ENCODE peak calls at places on chromosome 14, in four cellular contexts. Y is activated T-helper 1 cell treated with Interleukin-2 at 50 U/mL for 16 hours; X is T-helper 2 cell; P is CD8-positive, alpha-beta memory T cell. A is an unnamed sample.

GRCh38 chr14:103404032-103404918 is 19.1 kb downstream of the MARK3 start:
- DNase-seq in Y (no peak), X (no peak), P (no peak), A (no peak)

GRCh38 chr14:49310298-49310697 is 275.9 kb downstream of the RPS29 start:
- DNase-seq in Y (no peak), X (no peak), P (no peak), A (no peak)

GRCh38 chr14:39218171-39218769 is 15.4 kb upstream of the MIA2 start:
- DNase-seq in Y (no peak), X (peak; percentile 9), P (no peak), A (peak; percentile 2)

GRCh38 chr14:96275182-96276112 is 19.4 kb downstream of the BDKRB1 start:
- DNase-seq in Y (peak; percentile 41), X (peak; percentile 46), P (peak; percentile 22), A (peak; percentile 72)

GRCh38 chr14:64727551-64728071 is 23.4 kb downstream of the PLEKHG3 start:
- DNase-seq in Y (no peak), X (no peak), P (no peak), A (no peak)

GRCh38 chr14:85131523-85131922 is 398.4 kb upstream of the FLRT2 start:
- DNase-seq in Y (no peak), X (no peak), P (no peak), A (peak; percentile 74)

GRCh38 chr14:94142247-94142646 is 12.8 kb upstream of the IFI27L2 start:
- DNase-seq in Y (no peak), X (no peak), P (no peak), A (no peak)

GRCh38 chr14:89242871-89243270 is 174.2 kb downstream of the FOXN3 start:
- DNase-seq in Y (no peak), X (no peak), P (no peak), A (no peak)

GRCh38 chr14:95315579-95315978 is 4.1 kb downstream of the CLMN start:
- DNase-seq in Y (no peak), X (no peak), P (no peak), A (no peak)

GRCh38 chr14:42779024-42779423 is 1172.3 kb downstream of the LRFN5 start:
- DNase-seq in Y (no peak), X (no peak), P (no peak), A (no peak)

GRCh38 chr14:68638056-68638816 is 154.6 kb downstream of the ZFP36L1 start:
- DNase-seq in Y (no peak), X (no peak), P (no peak), A (no peak)

GRCh38 chr14:69750495-69750894 is 16.4 kb upstream of the SRSF5 start:
- DNase-seq in Y (no peak), X (no peak), P (no peak), A (peak; percentile 7)

GRCh38 chr14:35940291-35940690 is 114.2 kb downstream of the BRMS1L start:
- DNase-seq in Y (no peak), X (peak; percentile 77), P (no peak), A (no peak)

GRCh38 chr14:53545217-53545616 is 392.1 kb upstream of the DDHD1 start:
- DNase-seq in Y (no peak), X (no peak), P (no peak), A (no peak)

GRCh38 chr14:80390911-80391310 is 179.6 kb upstream of the DIO2 start:
- DNase-seq in Y (no peak), X (no peak), P (no peak), A (peak; percentile 4)

GRCh38 chr14:30620178-30620577 is 1.9 kb upstream of the SCFD1 start:
- DNase-seq in Y (no peak), X (peak; percentile 37), P (no peak), A (no peak)

GRCh38 chr14:102915292-102916110 is 7.0 kb upstream of the AMN start:
- DNase-seq in Y (no peak), X (no peak), P (no peak), A (no peak)

GRCh38 chr14:91154851-91155625 is 41.2 kb downstream of the DGLUCY start:
- DNase-seq in Y (no peak), X (no peak), P (no peak), A (peak; percentile 56)

GRCh38 chr14:103070971-103071542 is 13.0 kb upstream of the LBHD2 start:
- DNase-seq in Y (no peak), X (no peak), P (no peak), A (no peak)

GRCh38 chr14:58629273-58629672 is 8.5 kb upstream of the DACT1 start:
- DNase-seq in Y (no peak), X (no peak), P (no peak), A (no peak)

GRCh38 chr14:50531595-50532501 is 521 bp downstream of the MAP4K5 start:
- DNase-seq in Y (peak; percentile 12), X (peak; percentile 52), P (peak; percentile 21), A (peak; percentile 58)

GRCh38 chr14:59245809-59246295 is 57.4 kb downstream of the DAAM1 start:
- DNase-seq in Y (no peak), X (no peak), P (no peak), A (no peak)

GRCh38 chr14:22545842-22546721 is 42.9 kb downstream of the DAD1 start:
- DNase-seq in Y (no peak), X (no peak), P (no peak), A (no peak)